ENCODE peak calls at places on chromosome 20, in four cellular contexts. T is CD8-positive, alpha-beta T cell; D is uterus; Z is breast epithelium. C is an unnamed sample.

GRCh38 chr20:46800405-46800804 is 91.0 kb downstream of the SLC2A10 start:
- DNase-seq in T (no peak), D (no peak), Z (no peak), C (no peak)

GRCh38 chr20:34096699-34097420 is 15.2 kb downstream of the EIF2S2 start:
- DNase-seq in D (no peak), T (no peak), Z (no peak), C (no peak)

GRCh38 chr20:14525439-14525838 is 188.0 kb upstream of the FLRT3 start:
- DNase-seq in Z (no peak), D (no peak), T (no peak), C (no peak)

GRCh38 chr20:11431613-11432012 is 486.1 kb upstream of the BTBD3 start:
- DNase-seq in Z (no peak), D (no peak), T (no peak), C (no peak)

GRCh38 chr20:39328347-39328746 is 366.2 kb downstream of the DHX35 start:
- DNase-seq in D (no peak), T (no peak), Z (no peak), C (no peak)

GRCh38 chr20:2123720-2124119 is 22.1 kb downstream of the STK35 start:
- DNase-seq in D (no peak), Z (no peak), T (no peak), C (no peak)

GRCh38 chr20:41173161-41173721 is 35.9 kb downstream of the PLCG1 start:
- DNase-seq in D (peak; percentile 91), T (peak; percentile 22), Z (peak; percentile 84), C (peak; percentile 86)

GRCh38 chr20:58150772-58151171 is 77.7 kb downstream of the ANKRD60 start:
- DNase-seq in T (no peak), Z (no peak), D (no peak), C (no peak)

GRCh38 chr20:60254901-60255411 is 296.7 kb downstream of the CDH26 start:
- DNase-seq in D (no peak), T (no peak), Z (peak; percentile 21), C (no peak)

GRCh38 chr20:41482647-41483552 is 116.3 kb upstream of the EMILIN3 start:
- DNase-seq in D (no peak), Z (no peak), T (no peak), C (no peak)

GRCh38 chr20:33837096-33837830 is 26.1 kb downstream of the CHMP4B start:
- DNase-seq in D (no peak), Z (no peak), T (no peak), C (no peak)

GRCh38 chr20:13382786-13383185 is 161.7 kb downstream of the ISM1 start:
- DNase-seq in Z (no peak), T (no peak), D (no peak), C (no peak)

GRCh38 chr20:19024296-19025035 is 188.0 kb upstream of the SLC24A3 start:
- DNase-seq in T (no peak), Z (no peak), D (no peak), C (no peak)

GRCh38 chr20:44961868-44962267 is 1.7 kb upstream of the TOMM34 start:
- DNase-seq in T (no peak), D (no peak), Z (no peak), C (no peak)

GRCh38 chr20:768426-768978 is at the start of gene SLC52A3:
- DNase-seq in D (peak; percentile 31), T (no peak), Z (peak; percentile 71), C (peak; percentile 73)

GRCh38 chr20:62195072-62195400 is 12.2 kb downstream of the MTG2 start:
- DNase-seq in Z (no peak), T (no peak), D (no peak), C (no peak)
- H3K27me3 ChIP-seq in Z (no peaks in the 10 kb centered on the region), T (no peaks in the 10 kb centered on the region), D (no peaks in the 10 kb centered on the region), C (no peaks in the 10 kb centered on the region)

DNA sequence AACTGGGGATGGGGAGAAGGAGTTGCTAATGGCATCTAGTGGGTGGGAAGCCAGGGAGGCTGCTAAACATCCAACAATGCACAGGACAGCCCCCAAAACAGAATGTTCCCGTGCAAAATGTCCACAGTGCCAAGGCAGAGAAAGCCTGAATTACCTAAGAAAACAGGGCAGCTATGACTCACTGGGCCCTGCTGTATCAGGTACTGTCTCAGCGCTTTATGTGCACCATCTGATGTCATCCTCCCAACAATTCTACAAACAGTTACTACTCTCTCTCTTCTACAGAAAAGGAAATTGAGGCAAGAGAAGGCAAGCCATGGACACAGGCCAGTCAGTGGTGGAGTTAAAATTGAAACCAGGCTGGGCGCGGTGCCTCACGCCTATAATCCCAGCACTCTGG is 3.1 kb downstream of the YTHDF1 start:
- DNase-seq in D (no peak), Z (no peak), T (no peak), C (no peak)
- H3K36me3 ChIP-seq in D (no peaks in the 10 kb centered on the region), Z (no peaks in the 10 kb centered on the region), T (peaks cover 46% of the 10 kb centered on the region), C (peaks cover 51% of the 10 kb centered on the region)

DNA sequence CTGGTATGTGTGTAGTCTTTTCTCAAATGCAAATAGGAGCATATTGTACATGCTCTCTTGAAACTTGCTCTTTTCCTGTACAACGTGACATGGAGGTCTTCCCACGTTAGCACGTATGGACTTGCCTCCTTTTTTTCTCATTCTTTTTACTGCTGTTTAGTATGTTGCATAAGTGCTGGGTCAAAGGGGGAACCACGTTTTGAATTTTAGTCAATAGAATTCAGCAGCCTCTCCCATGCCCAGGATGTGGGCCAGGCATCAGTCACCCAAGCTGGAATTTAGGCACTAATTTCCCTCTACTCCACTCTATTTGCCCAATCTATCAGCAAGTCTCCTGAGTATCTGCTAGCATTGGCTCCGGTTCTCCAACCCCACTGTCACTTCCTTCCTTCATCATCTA is 41.5 kb upstream of the RNF24 start:
- DNase-seq in D (no peak), T (no peak), Z (no peak), C (peak; percentile 2)
- H3K27me3 ChIP-seq in D (no peaks in the 10 kb centered on the region), T (no peaks in the 10 kb centered on the region), Z (no peaks in the 10 kb centered on the region), C (no peaks in the 10 kb centered on the region)

DNA sequence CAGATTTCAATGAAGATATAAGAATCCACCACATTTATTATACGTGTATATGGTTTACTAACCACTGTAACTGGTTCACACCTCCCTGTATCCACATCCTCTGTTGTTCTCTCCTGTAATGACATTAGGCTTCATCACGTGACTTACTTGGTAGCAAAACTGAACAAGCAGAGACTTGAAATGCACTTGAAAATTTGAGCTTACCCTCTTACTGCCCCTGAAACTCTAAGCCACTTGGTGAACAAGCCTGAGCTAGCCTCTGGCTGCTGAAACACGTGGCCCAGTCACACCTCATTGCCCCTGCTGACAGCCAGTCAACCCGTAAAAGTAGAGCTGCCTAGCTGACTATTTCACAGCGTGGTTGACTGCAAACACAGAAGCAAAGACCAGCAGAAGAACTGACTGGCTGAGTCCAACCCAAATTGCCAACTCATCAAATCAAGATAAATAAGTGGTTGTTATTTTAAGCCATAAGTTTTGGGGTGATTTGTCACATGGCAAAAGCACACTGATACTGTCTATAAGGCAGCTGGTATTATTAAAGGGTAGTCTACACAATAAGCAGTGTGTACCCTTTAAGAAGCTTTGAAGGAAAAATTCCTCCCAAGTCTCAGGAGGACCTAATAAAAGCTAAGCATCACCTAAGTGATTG is 109.0 kb downstream of the RALGAPA2 start:
- DNase-seq in T (no peak), Z (no peak), D (no peak), C (no peak)
- H3K36me3 ChIP-seq in T (peaks cover 4% of the 10 kb centered on the region), Z (no peaks in the 10 kb centered on the region), D (no peaks in the 10 kb centered on the region), C (peaks cover 62% of the 10 kb centered on the region)

GRCh38 chr20:48892049-48892470 is 29.5 kb upstream of the ARFGEF2 start:
- DNase-seq in T (no peak), D (no peak), Z (no peak), C (no peak)

GRCh38 chr20:48897298-48898044 is 24.0 kb upstream of the ARFGEF2 start:
- DNase-seq in Z (no peak), D (no peak), T (no peak), C (no peak)

GRCh38 chr20:48892849-48893352 is 28.6 kb upstream of the ARFGEF2 start:
- DNase-seq in T (no peak), Z (no peak), D (no peak), C (no peak)

GRCh38 chr20:48891235-48892048 is 30.1 kb upstream of the ARFGEF2 start:
- DNase-seq in D (no peak), Z (no peak), T (no peak), C (no peak)

DNA sequence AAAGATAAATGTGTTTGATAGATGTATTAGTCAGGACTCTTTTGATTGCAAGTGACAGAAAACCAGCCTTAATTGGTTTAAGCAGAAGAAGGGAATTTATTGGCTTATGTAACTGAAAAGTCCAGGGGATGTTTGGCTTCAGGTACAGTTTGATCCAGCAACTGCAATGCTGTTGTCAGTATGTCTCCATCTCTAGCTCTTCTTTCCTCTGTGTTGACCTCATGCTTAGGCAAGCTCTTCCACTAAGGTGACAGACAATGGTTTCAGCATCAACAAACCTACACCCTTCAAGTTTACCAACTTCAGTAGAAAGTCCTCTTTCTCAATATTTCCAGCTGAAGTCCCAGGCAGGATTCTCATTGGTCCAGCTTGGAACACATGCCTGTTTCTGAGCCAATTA is 28.1 kb upstream of the ARFGEF2 start:
- DNase-seq in D (no peak), T (no peak), Z (no peak), C (no peak)
- H3K27me3 ChIP-seq in D (no peaks in the 10 kb centered on the region), T (no peaks in the 10 kb centered on the region), Z (no peaks in the 10 kb centered on the region), C (no peaks in the 10 kb centered on the region)

GRCh38 chr20:37237656-37238055 is 24.0 kb downstream of the GHRH start:
- DNase-seq in Z (no peak), D (no peak), T (no peak), C (no peak)
- H3K36me3 ChIP-seq in Z (peaks cover 8% of the 10 kb centered on the region), D (no peaks in the 10 kb centered on the region), T (peaks cover 74% of the 10 kb centered on the region), C (peaks cover 31% of the 10 kb centered on the region)

GRCh38 chr20:59240006-59240405 is 60.4 kb upstream of the EDN3 start:
- DNase-seq in D (no peak), Z (no peak), T (no peak), C (no peak)

GRCh38 chr20:59246691-59247090 is 53.7 kb upstream of the EDN3 start:
- DNase-seq in D (no peak), Z (no peak), T (no peak), C (no peak)

GRCh38 chr20:59248031-59248684 is 52.3 kb upstream of the EDN3 start:
- DNase-seq in Z (no peak), D (no peak), T (no peak), C (no peak)

DNA sequence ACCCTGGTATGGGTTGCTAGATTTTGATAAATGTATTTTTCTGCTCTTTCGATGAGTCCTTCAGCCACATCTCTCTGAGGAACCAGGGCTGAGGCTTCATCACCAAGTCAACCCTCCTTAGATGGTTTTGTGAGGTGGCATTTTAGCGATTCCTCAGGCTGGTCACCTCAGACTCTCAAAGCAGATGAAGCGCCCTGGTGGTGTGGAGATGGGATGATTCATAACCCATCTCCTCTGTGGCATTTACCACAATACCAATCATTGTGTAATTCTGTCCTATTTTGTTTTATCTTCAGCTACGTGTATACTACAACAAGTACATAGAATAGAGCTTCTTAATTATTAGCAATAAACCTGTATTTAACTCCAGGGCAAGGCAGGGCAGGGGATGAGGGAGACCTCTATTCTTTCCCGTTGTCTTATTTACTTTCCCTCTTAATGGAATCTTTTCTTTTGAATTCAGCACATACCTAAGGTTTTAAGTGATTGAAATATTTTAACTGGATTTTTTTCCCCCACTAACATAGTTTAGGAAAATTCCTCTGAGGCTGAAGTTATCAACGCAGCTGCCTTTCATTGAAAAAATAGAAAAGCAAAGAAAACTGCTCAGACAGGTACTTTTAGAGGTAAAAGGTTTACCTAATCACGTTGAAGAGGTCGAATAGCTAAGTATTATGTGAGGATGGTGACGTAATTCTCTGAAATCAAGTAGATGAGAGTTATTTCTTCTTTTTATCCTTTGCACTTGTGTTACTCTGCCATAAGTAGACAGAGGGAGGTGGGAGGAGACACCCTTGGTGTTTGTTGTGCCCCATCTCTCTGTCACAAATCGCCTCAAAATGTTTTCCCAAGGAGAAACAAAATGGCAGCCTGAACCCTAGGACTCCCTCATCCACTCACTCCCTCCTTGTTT is 57.4 kb upstream of the EDN3 start:
- DNase-seq in T (no peak), Z (no peak), D (no peak), C (no peak)
- H3K27me3 ChIP-seq in T (no peaks in the 10 kb centered on the region), Z (no peaks in the 10 kb centered on the region), D (no peaks in the 10 kb centered on the region), C (peaks cover 40% of the 10 kb centered on the region)

GRCh38 chr20:9739991-9740390 is 98.9 kb downstream of the PAK5 start:
- DNase-seq in D (no peak), Z (no peak), T (no peak), C (no peak)
- H3K36me3 ChIP-seq in D (no peaks in the 10 kb centered on the region), Z (no peaks in the 10 kb centered on the region), T (no peaks in the 10 kb centered on the region), C (no peaks in the 10 kb centered on the region)

GRCh38 chr20:50202677-50203076 is 12.0 kb downstream of the CEBPB start:
- DNase-seq in Z (no peak), T (no peak), D (no peak), C (no peak)
- H3K27me3 ChIP-seq in Z (no peaks in the 10 kb centered on the region), T (no peaks in the 10 kb centered on the region), D (no peaks in the 10 kb centered on the region), C (no peaks in the 10 kb centered on the region)

C was measured in heart left ventricle.